ENCODE peak calls at places on chromosome 5, in nine cellular contexts. O, H, N, A, V, B, S, T and C are unnamed samples.

GRCh38 chr5:74685979-74686631 is 1.1 kb downstream of the HEXB start:
- DNase-seq in T (peak), H (no peak), S (peak), O (peak), A (no peak), B (no peak), V (peak), N (no peak), C (peak)

GRCh38 chr5:33166522-33166921 is 274.2 kb upstream of the TARS1 start:
- DNase-seq in B (no peak), H (no peak), S (no peak), A (no peak), N (no peak), O (no peak), V (no peak), T (no peak), C (no peak)

GRCh38 chr5:142057697-142058056 is 44.9 kb upstream of the GNPDA1 start:
- DNase-seq in N (no peak), T (no peak), V (no peak), O (no peak), B (no peak), A (no peak), S (no peak), H (no peak), C (no peak)

GRCh38 chr5:175752826-175753535 is 95.1 kb downstream of the HRH2 start:
- DNase-seq in A (peak), B (no peak), V (no peak), O (no peak), H (no peak), T (no peak), S (no peak), N (no peak), C (peak)

GRCh38 chr5:168482361-168482760 is 3.9 kb upstream of the RARS1 start:
- DNase-seq in V (no peak), N (no peak), A (no peak), B (no peak), S (no peak), T (no peak), O (no peak), H (no peak), C (no peak)

GRCh38 chr5:132183723-132184122 is 43.9 kb downstream of the P4HA2 start:
- DNase-seq in T (no peak), V (no peak), O (no peak), A (no peak), S (peak), B (no peak), N (no peak), H (no peak), C (no peak)

GRCh38 chr5:150609843-150610584 is 30.4 kb upstream of the SYNPO start:
- DNase-seq in B (no peak), V (no peak), N (no peak), A (no peak), H (no peak), O (no peak), T (no peak), S (no peak), C (no peak)

GRCh38 chr5:123119334-123119986 is 30.4 kb downstream of the PRDM6 start:
- DNase-seq in O (no peak), H (no peak), S (peak), N (no peak), B (peak), A (no peak), T (no peak), V (no peak), C (peak)

GRCh38 chr5:112253478-112254250 is 165.4 kb downstream of the EPB41L4A start:
- DNase-seq in N (no peak), V (no peak), H (no peak), S (no peak), T (no peak), B (no peak), O (no peak), A (no peak), C (no peak)

GRCh38 chr5:131109540-131110255 is 55.4 kb downstream of the HINT1 start:
- DNase-seq in A (no peak), V (peak), T (no peak), H (peak), S (peak), O (no peak), N (no peak), B (peak), C (peak)

GRCh38 chr5:38500861-38501260 is 55.6 kb downstream of the LIFR start:
- DNase-seq in V (no peak), O (no peak), A (no peak), B (peak), T (no peak), H (no peak), N (no peak), S (peak), C (no peak)

GRCh38 chr5:132052520-132052919 is 7.9 kb upstream of the IL3 start:
- DNase-seq in S (no peak), T (no peak), O (no peak), H (no peak), B (no peak), A (peak), N (no peak), V (peak), C (peak)

GRCh38 chr5:106121972-106122605 is 1548.6 kb downstream of the EFNA5 start:
- DNase-seq in T (peak), O (peak), A (peak), H (peak), S (no peak), B (peak), V (peak), N (no peak), C (peak)

GRCh38 chr5:132433141-132433540 is 57.4 kb downstream of the IRF1 start:
- DNase-seq in N (no peak), S (no peak), V (no peak), T (no peak), H (no peak), O (no peak), A (peak), B (no peak), C (no peak)

GRCh38 chr5:1342268-1342667 is 2.6 kb downstream of the CLPTM1L start:
- DNase-seq in N (no peak), B (no peak), V (no peak), H (no peak), S (no peak), T (no peak), A (no peak), O (no peak), C (no peak)

GRCh38 chr5:81422671-81423070 is 28.7 kb upstream of the ACOT12 start:
- DNase-seq in S (peak), O (no peak), T (no peak), B (peak), A (no peak), H (no peak), N (no peak), V (no peak), C (no peak)